ENCODE peak calls at places on chromosomes 2 and 18, in four cellular contexts. N, R, G and P are unnamed samples.

GRCh38 chr2:47488870-47489584 is 86.1 kb downstream of the MSH2 start:
- DNase-seq in R (peak), N (no peak), G (no peak), P (no peak)

GRCh38 chr2:234249006-234249405 is 198.5 kb downstream of the SPP2 start:
- DNase-seq in N (no peak), R (no peak), G (no peak), P (no peak)

GRCh38 chr2:218295029-218295428 is 2.7 kb upstream of the TMBIM1 start:
- DNase-seq in G (no peak), N (no peak), R (no peak), P (no peak)

GRCh38 chr2:213187833-213188532 is 36.6 kb upstream of the IKZF2 start:
- DNase-seq in N (no peak), G (no peak), R (peak), P (no peak)

GRCh38 chr18:24930974-24931373 is 421.0 kb downstream of the ZNF521 start:
- DNase-seq in N (no peak), G (no peak), R (no peak), P (no peak)

GRCh38 chr2:17962874-17963273 is 84.4 kb downstream of the KCNS3 start:
- DNase-seq in N (no peak), G (no peak), R (peak), P (no peak)

GRCh38 chr2:9753276-9753600 is 90.0 kb upstream of the TAF1B start:
- DNase-seq in N (no peak), G (no peak), R (peak), P (no peak)

GRCh38 chr18:25287096-25287495 is 64.9 kb downstream of the ZNF521 start:
- DNase-seq in N (no peak), G (no peak), R (no peak), P (no peak)

GRCh38 chr2:8682719-8683667 is 1.1 kb downstream of the ID2 start:
- DNase-seq in R (peak), G (peak), N (peak), P (peak)

GRCh38 chr2:164794432-164795231 is 47.0 kb downstream of the COBLL1 start:
- DNase-seq in N (no peak), G (no peak), R (no peak), P (no peak)

GRCh38 chr2:71282493-71282892 is 49.1 kb upstream of the ZNF638 start:
- DNase-seq in R (peak), G (no peak), N (no peak), P (no peak)

GRCh38 chr2:195937173-195937572 is 131.5 kb downstream of the DNAH7 start:
- DNase-seq in R (no peak), G (no peak), N (no peak), P (no peak)

GRCh38 chr2:45315881-45316280 is 295.2 kb downstream of the SRBD1 start:
- DNase-seq in N (no peak), R (peak), G (no peak), P (no peak)

GRCh38 chr2:104078431-104079157 is 775.3 kb upstream of the POU3F3 start:
- DNase-seq in N (no peak), G (no peak), R (no peak), P (no peak)

GRCh38 chr2:14494759-14495158 is 137.8 kb upstream of the LRATD1 start:
- DNase-seq in N (no peak), R (no peak), G (no peak), P (no peak)

GRCh38 chr18:52617931-52618330 is 277.9 kb downstream of the DCC start:
- DNase-seq in G (no peak), R (no peak), N (no peak), P (no peak)

GRCh38 chr2:173860082-173860481 is 105.1 kb downstream of the SP3 start:
- DNase-seq in G (no peak), N (no peak), R (no peak), P (no peak)

GRCh38 chr2:60271096-60271495 is 282.4 kb downstream of the BCL11A start:
- DNase-seq in G (no peak), R (no peak), N (no peak), P (no peak)

GRCh38 chr2:55616509-55617159 is 788 bp downstream of the PPP4R3B start:
- DNase-seq in R (peak), N (no peak), G (peak), P (peak)

GRCh38 chr2:235690809-235691450 is 197.1 kb downstream of the AGAP1 start:
- DNase-seq in R (no peak), N (peak), G (no peak), P (no peak)

GRCh38 chr2:69375494-69376353 is 11.3 kb downstream of the GFPT1 start:
- DNase-seq in N (no peak), G (peak), R (peak), P (no peak)